ENCODE peak calls at places on chromosomes 11 and 22, in nine cellular contexts. One of them, this sample, is unnamed.

GRCh38 chr11:82722236-82722635 is 11.4 kb downstream of the FAM181B start:
- DNase-seq in lower lobe of right lung: no peak
- DNase-seq in dorsolateral prefrontal cortex: no peak
- DNase-seq in effector memory CD4-positive, alpha-beta T cell: no peak
- DNase-seq in brain microvascular endothelial cell: no peak
- DNase-seq in upper lobe of right lung: no peak
- DNase-seq in thoracic aorta: no peak
- DNase-seq in HCT116: no peak
- DNase-seq in heart right ventricle: no peak
- DNase-seq in this sample: no peak

GRCh38 chr22:45968751-45969413 is 8.1 kb downstream of the WNT7B start:
- DNase-seq in upper lobe of right lung: no peak
- DNase-seq in HCT116: peak; percentile 50
- DNase-seq in effector memory CD4-positive, alpha-beta T cell: no peak
- DNase-seq in lower lobe of right lung: no peak
- DNase-seq in brain microvascular endothelial cell: peak; percentile 49
- DNase-seq in thoracic aorta: no peak
- DNase-seq in dorsolateral prefrontal cortex: no peak
- DNase-seq in heart right ventricle: no peak
- DNase-seq in this sample: no peak

GRCh38 chr22:47010211-47010610 is 247.8 kb downstream of the TBC1D22A start:
- DNase-seq in dorsolateral prefrontal cortex: no peak
- DNase-seq in upper lobe of right lung: peak; percentile 13
- DNase-seq in lower lobe of right lung: no peak
- DNase-seq in HCT116: no peak
- DNase-seq in thoracic aorta: no peak
- DNase-seq in heart right ventricle: no peak
- DNase-seq in brain microvascular endothelial cell: no peak
- DNase-seq in effector memory CD4-positive, alpha-beta T cell: no peak
- DNase-seq in this sample: no peak

GRCh38 chr11:113570906-113571305 is 95.7 kb upstream of the DRD2 start:
- DNase-seq in effector memory CD4-positive, alpha-beta T cell: no peak
- DNase-seq in lower lobe of right lung: no peak
- DNase-seq in thoracic aorta: no peak
- DNase-seq in HCT116: no peak
- DNase-seq in upper lobe of right lung: no peak
- DNase-seq in dorsolateral prefrontal cortex: no peak
- DNase-seq in heart right ventricle: no peak
- DNase-seq in brain microvascular endothelial cell: no peak
- DNase-seq in this sample: no peak

GRCh38 chr11:117823941-117824420 is 563 bp downstream of the FXYD2 start:
- DNase-seq in brain microvascular endothelial cell: no peak
- DNase-seq in heart right ventricle: peak; percentile 85
- DNase-seq in HCT116: no peak
- DNase-seq in thoracic aorta: no peak
- DNase-seq in dorsolateral prefrontal cortex: peak; percentile 6
- DNase-seq in lower lobe of right lung: peak; percentile 57
- DNase-seq in upper lobe of right lung: peak; percentile 69
- DNase-seq in effector memory CD4-positive, alpha-beta T cell: no peak
- DNase-seq in this sample: peak; percentile 78

GRCh38 chr11:126164781-126165180 is 46.7 kb downstream of the RPUSD4 start:
- DNase-seq in upper lobe of right lung: no peak
- DNase-seq in effector memory CD4-positive, alpha-beta T cell: no peak
- DNase-seq in heart right ventricle: no peak
- DNase-seq in lower lobe of right lung: no peak
- DNase-seq in thoracic aorta: no peak
- DNase-seq in dorsolateral prefrontal cortex: no peak
- DNase-seq in HCT116: no peak
- DNase-seq in brain microvascular endothelial cell: no peak
- DNase-seq in this sample: no peak

GRCh38 chr22:45867118-45867905 is 109.7 kb downstream of the WNT7B start:
- DNase-seq in effector memory CD4-positive, alpha-beta T cell: no peak
- DNase-seq in thoracic aorta: no peak
- DNase-seq in heart right ventricle: no peak
- DNase-seq in brain microvascular endothelial cell: no peak
- DNase-seq in upper lobe of right lung: peak; percentile 70
- DNase-seq in dorsolateral prefrontal cortex: no peak
- DNase-seq in lower lobe of right lung: peak; percentile 63
- DNase-seq in HCT116: no peak
- DNase-seq in this sample: peak; percentile 14

GRCh38 chr22:29342577-29343312 is 27.2 kb upstream of the RASL10A start:
- DNase-seq in thoracic aorta: no peak
- DNase-seq in lower lobe of right lung: no peak
- DNase-seq in HCT116: no peak
- DNase-seq in brain microvascular endothelial cell: no peak
- DNase-seq in dorsolateral prefrontal cortex: no peak
- DNase-seq in upper lobe of right lung: no peak
- DNase-seq in effector memory CD4-positive, alpha-beta T cell: no peak
- DNase-seq in heart right ventricle: no peak
- DNase-seq in this sample: no peak

GRCh38 chr11:7575841-7576451 is 62.1 kb downstream of the PPFIBP2 start:
- DNase-seq in brain microvascular endothelial cell: no peak
- DNase-seq in upper lobe of right lung: no peak
- DNase-seq in heart right ventricle: no peak
- DNase-seq in thoracic aorta: no peak
- DNase-seq in effector memory CD4-positive, alpha-beta T cell: no peak
- DNase-seq in dorsolateral prefrontal cortex: no peak
- DNase-seq in lower lobe of right lung: no peak
- DNase-seq in HCT116: no peak
- DNase-seq in this sample: no peak

GRCh38 chr22:20229916-20230775 is 38.0 kb downstream of the RTN4R start:
- DNase-seq in lower lobe of right lung: no peak
- DNase-seq in brain microvascular endothelial cell: no peak
- DNase-seq in thoracic aorta: peak; percentile 36
- DNase-seq in upper lobe of right lung: no peak
- DNase-seq in heart right ventricle: no peak
- DNase-seq in effector memory CD4-positive, alpha-beta T cell: no peak
- DNase-seq in HCT116: no peak
- DNase-seq in dorsolateral prefrontal cortex: no peak
- DNase-seq in this sample: no peak

GRCh38 chr11:70282012-70282411 is 11.5 kb downstream of the PPFIA1 start:
- DNase-seq in lower lobe of right lung: no peak
- DNase-seq in brain microvascular endothelial cell: no peak
- DNase-seq in upper lobe of right lung: no peak
- DNase-seq in thoracic aorta: no peak
- DNase-seq in effector memory CD4-positive, alpha-beta T cell: no peak
- DNase-seq in dorsolateral prefrontal cortex: no peak
- DNase-seq in HCT116: no peak
- DNase-seq in heart right ventricle: no peak
- DNase-seq in this sample: no peak

GRCh38 chr22:25970996-25971811 is 198.1 kb upstream of the SEZ6L start:
- DNase-seq in upper lobe of right lung: no peak
- DNase-seq in heart right ventricle: no peak
- DNase-seq in HCT116: no peak
- DNase-seq in thoracic aorta: no peak
- DNase-seq in brain microvascular endothelial cell: no peak
- DNase-seq in dorsolateral prefrontal cortex: no peak
- DNase-seq in lower lobe of right lung: no peak
- DNase-seq in effector memory CD4-positive, alpha-beta T cell: no peak
- DNase-seq in this sample: no peak

GRCh38 chr22:19700790-19701419 is 13.4 kb upstream of the SEPTIN5 start:
- DNase-seq in effector memory CD4-positive, alpha-beta T cell: no peak
- DNase-seq in heart right ventricle: no peak
- DNase-seq in upper lobe of right lung: peak; percentile 12
- DNase-seq in brain microvascular endothelial cell: no peak
- DNase-seq in lower lobe of right lung: no peak
- DNase-seq in HCT116: no peak
- DNase-seq in dorsolateral prefrontal cortex: no peak
- DNase-seq in thoracic aorta: no peak
- DNase-seq in this sample: no peak

GRCh38 chr22:41681616-41682015 is 7.1 kb downstream of the SNU13 start:
- DNase-seq in thoracic aorta: no peak
- DNase-seq in lower lobe of right lung: no peak
- DNase-seq in brain microvascular endothelial cell: peak; percentile 20
- DNase-seq in effector memory CD4-positive, alpha-beta T cell: no peak
- DNase-seq in HCT116: no peak
- DNase-seq in dorsolateral prefrontal cortex: no peak
- DNase-seq in upper lobe of right lung: peak; percentile 61
- DNase-seq in heart right ventricle: no peak
- DNase-seq in this sample: no peak
- H3K27ac ChIP-seq in thoracic aorta: peak overlapping the region; percentile 84
- H3K27ac ChIP-seq in lower lobe of right lung: peak overlapping the region; percentile 88
- H3K27ac ChIP-seq in brain microvascular endothelial cell: peak overlapping the region; percentile 87
- H3K27ac ChIP-seq in effector memory CD4-positive, alpha-beta T cell: peak overlapping the region; percentile 84
- H3K27ac ChIP-seq in HCT116: peak overlapping the region; percentile 66
- H3K27ac ChIP-seq in dorsolateral prefrontal cortex: peak overlapping the region; percentile 96
- H3K27ac ChIP-seq in upper lobe of right lung: peak overlapping the region; percentile 93
- H3K27ac ChIP-seq in heart right ventricle: peak overlapping the region; percentile 91
- H3K27ac ChIP-seq in this sample: peak overlapping the region; percentile 93

DNA sequence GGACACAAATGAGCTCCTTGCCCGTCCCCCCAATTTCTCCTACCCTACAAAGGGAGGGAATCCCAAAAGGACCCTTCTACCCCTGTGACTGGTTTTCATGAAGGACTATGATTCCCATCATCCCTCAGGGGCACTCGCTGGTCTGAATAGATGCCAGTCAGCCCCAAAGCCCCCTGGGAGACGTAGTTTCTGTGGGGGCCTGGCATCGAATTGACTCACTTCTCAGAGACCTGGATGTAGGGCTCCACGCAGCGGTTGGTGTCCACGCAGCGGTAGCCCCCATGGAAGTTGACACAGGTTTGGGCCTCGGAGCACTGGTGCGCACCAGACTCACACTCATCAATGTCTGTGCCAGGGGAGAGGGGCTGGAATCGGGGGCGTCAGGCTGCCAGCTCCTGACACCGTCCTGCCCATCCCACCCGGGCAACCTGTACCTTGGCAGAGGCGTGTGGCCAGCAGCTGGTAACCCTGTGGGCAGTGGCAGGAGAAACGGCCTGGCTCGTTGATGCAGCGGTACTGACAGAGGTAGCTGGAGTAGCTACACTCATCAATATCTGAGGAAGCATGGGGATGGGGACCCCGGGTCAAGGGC is 4.4 kb downstream of the EFEMP2 start:
- DNase-seq in heart right ventricle: no peak
- DNase-seq in dorsolateral prefrontal cortex: peak; percentile 76
- DNase-seq in HCT116: no peak
- DNase-seq in upper lobe of right lung: no peak
- DNase-seq in thoracic aorta: no peak
- DNase-seq in lower lobe of right lung: peak; percentile 47
- DNase-seq in brain microvascular endothelial cell: no peak
- DNase-seq in effector memory CD4-positive, alpha-beta T cell: no peak
- DNase-seq in this sample: no peak
- H3K4me3 ChIP-seq in heart right ventricle: no peak overlapping the region
- H3K4me3 ChIP-seq in dorsolateral prefrontal cortex: peak overlapping the region; percentile 39
- H3K4me3 ChIP-seq in HCT116: no peak overlapping the region
- H3K4me3 ChIP-seq in upper lobe of right lung: no peak overlapping the region
- H3K4me3 ChIP-seq in thoracic aorta: no peak overlapping the region
- H3K4me3 ChIP-seq in lower lobe of right lung: no peak overlapping the region
- H3K4me3 ChIP-seq in brain microvascular endothelial cell: no peak overlapping the region
- H3K4me3 ChIP-seq in effector memory CD4-positive, alpha-beta T cell: no peak overlapping the region
- H3K4me3 ChIP-seq in this sample: no peak overlapping the region

GRCh38 chr11:77592727-77593126 is 3.0 kb downstream of the AQP11 start:
- DNase-seq in effector memory CD4-positive, alpha-beta T cell: no peak
- DNase-seq in heart right ventricle: no peak
- DNase-seq in thoracic aorta: no peak
- DNase-seq in HCT116: no peak
- DNase-seq in brain microvascular endothelial cell: no peak
- DNase-seq in lower lobe of right lung: no peak
- DNase-seq in dorsolateral prefrontal cortex: no peak
- DNase-seq in upper lobe of right lung: no peak
- DNase-seq in this sample: no peak
- H3K27ac ChIP-seq in effector memory CD4-positive, alpha-beta T cell: no peak overlapping the region
- H3K27ac ChIP-seq in heart right ventricle: no peak overlapping the region
- H3K27ac ChIP-seq in thoracic aorta: no peak overlapping the region
- H3K27ac ChIP-seq in HCT116: no peak overlapping the region
- H3K27ac ChIP-seq in brain microvascular endothelial cell: no peak overlapping the region
- H3K27ac ChIP-seq in lower lobe of right lung: no peak overlapping the region
- H3K27ac ChIP-seq in dorsolateral prefrontal cortex: peak overlapping the region; percentile 26
- H3K27ac ChIP-seq in upper lobe of right lung: no peak overlapping the region
- H3K27ac ChIP-seq in this sample: no peak overlapping the region

GRCh38 chr11:120068114-120068573 is 69.8 kb downstream of the TRIM29 start:
- DNase-seq in heart right ventricle: no peak
- DNase-seq in HCT116: no peak
- DNase-seq in upper lobe of right lung: no peak
- DNase-seq in thoracic aorta: no peak
- DNase-seq in effector memory CD4-positive, alpha-beta T cell: no peak
- DNase-seq in dorsolateral prefrontal cortex: no peak
- DNase-seq in brain microvascular endothelial cell: peak; percentile 18
- DNase-seq in lower lobe of right lung: no peak
- DNase-seq in this sample: no peak
- H3K4me3 ChIP-seq in heart right ventricle: no peak overlapping the region
- H3K4me3 ChIP-seq in HCT116: no peak overlapping the region
- H3K4me3 ChIP-seq in upper lobe of right lung: no peak overlapping the region
- H3K4me3 ChIP-seq in thoracic aorta: no peak overlapping the region
- H3K4me3 ChIP-seq in effector memory CD4-positive, alpha-beta T cell: no peak overlapping the region
- H3K4me3 ChIP-seq in dorsolateral prefrontal cortex: no peak overlapping the region
- H3K4me3 ChIP-seq in brain microvascular endothelial cell: no peak overlapping the region
- H3K4me3 ChIP-seq in lower lobe of right lung: no peak overlapping the region
- H3K4me3 ChIP-seq in this sample: no peak overlapping the region

This sample was measured in uterus.